ENCODE peak calls at places on chromosomes 2 and 18, in ten cellular contexts. U is C1 segment of cervical spinal cord; L is activated CD4-positive, alpha-beta T cell treated with anti-CD3 and anti-CD28 coated beads, Interleukin-2, amount 50 U/mL, for 48 hours; K is GM19239; B is lung microvascular endothelial cell; H is LoVo; V is RCC 7860; X is iPS DF 19.7; Y is GM12865; I is caudate nucleus. A is an unnamed sample.
A peak's percentile ranks its signal among the peaks of the same experiment; 100 is the strongest.

GRCh38 chr2:205686231-205687017 is 4.1 kb downstream of the NRP2 start:
- DNase-seq in I (peak; percentile 15), V (no peak), B (peak; percentile 71), H (no peak), L (peak; percentile 19), Y (no peak), U (no peak), K (no peak), X (no peak), A (peak; percentile 38)

GRCh38 chr2:85893428-85894258 is 4.9 kb upstream of the ST3GAL5 start:
- DNase-seq in V (peak; percentile 83), K (no peak), B (no peak), X (no peak), U (peak; percentile 37), Y (no peak), I (no peak), L (no peak), H (no peak), A (peak; percentile 96)

GRCh38 chr2:235468978-235469694 is 24.7 kb upstream of the AGAP1 start:
- DNase-seq in L (no peak), X (no peak), K (no peak), Y (no peak), B (no peak), I (peak; percentile 32), V (peak; percentile 78), H (peak; percentile 49), U (peak; percentile 22), A (peak; percentile 89)

GRCh38 chr2:45494275-45494977 is 116.6 kb downstream of the SRBD1 start:
- DNase-seq in V (peak; percentile 48), B (peak; percentile 82), I (no peak), X (no peak), L (no peak), H (peak; percentile 66), K (no peak), U (peak; percentile 14), Y (peak; percentile 67), A (peak; percentile 32)

GRCh38 chr2:128444044-128444771 is 125.5 kb upstream of the HS6ST1 start:
- DNase-seq in U (no peak), H (no peak), L (no peak), Y (no peak), B (no peak), X (no peak), I (no peak), V (no peak), K (no peak), A (no peak)

GRCh38 chr2:43010428-43011141 is 215.8 kb downstream of the ZFP36L2 start:
- DNase-seq in U (no peak), V (no peak), B (no peak), H (peak; percentile 64), K (no peak), I (no peak), Y (peak; percentile 17), X (no peak), L (no peak), A (no peak)

GRCh38 chr2:13056259-13056843 is 339.6 kb downstream of the TRIB2 start:
- DNase-seq in B (peak; percentile 47), Y (peak; percentile 25), K (no peak), X (no peak), U (no peak), I (no peak), L (no peak), H (no peak), V (no peak), A (no peak)

GRCh38 chr2:2324119-2324518 is 7.0 kb downstream of the MYT1L start:
- DNase-seq in U (no peak), I (peak; percentile 80), X (no peak), Y (no peak), V (no peak), L (no peak), K (no peak), H (no peak), B (no peak), A (no peak)

GRCh38 chr2:85413592-85414421 is 3.6 kb upstream of the CAPG start:
- DNase-seq in K (no peak), V (peak; percentile 26), U (no peak), I (no peak), L (no peak), H (peak; percentile 66), B (peak; percentile 40), X (no peak), Y (no peak), A (no peak)

GRCh38 chr2:28608829-28609400 is 113.1 kb downstream of the PLB1 start:
- DNase-seq in B (no peak), Y (no peak), L (no peak), X (no peak), K (no peak), H (no peak), V (no peak), U (no peak), I (no peak), A (no peak)

GRCh38 chr2:181937473-181937872 is 45.9 kb downstream of the ITPRID2 start:
- DNase-seq in Y (no peak), U (no peak), B (no peak), L (no peak), X (no peak), K (no peak), H (no peak), V (no peak), I (no peak), A (no peak)

GRCh38 chr2:222303828-222304736 is 5.3 kb upstream of the PAX3 start:
- DNase-seq in Y (no peak), I (no peak), V (no peak), H (no peak), K (no peak), B (no peak), L (no peak), X (no peak), U (no peak), A (peak; percentile 39)

GRCh38 chr2:135048122-135048521 is 875 bp upstream of the MAP3K19 start:
- DNase-seq in I (no peak), B (no peak), Y (no peak), X (no peak), V (no peak), K (no peak), U (no peak), L (no peak), H (no peak), A (no peak)

GRCh38 chr18:23502516-23503037 is 734 bp upstream of the RMC1 start:
- DNase-seq in X (no peak), Y (no peak), B (no peak), I (no peak), L (no peak), V (no peak), K (no peak), U (no peak), H (no peak), A (no peak)

GRCh38 chr18:61992285-61992684 is 99.5 kb upstream of the RNF152 start:
- DNase-seq in U (no peak), V (peak; percentile 72), X (no peak), K (no peak), I (no peak), B (peak; percentile 67), H (no peak), Y (no peak), L (no peak), A (peak; percentile 64)

GRCh38 chr2:64615844-64616536 is 37.7 kb downstream of the SERTAD2 start:
- DNase-seq in X (no peak), B (no peak), I (no peak), Y (no peak), U (no peak), K (no peak), V (no peak), H (no peak), L (no peak), A (no peak)